ENCODE peak calls at places on chromosomes 16 and 17, in five cellular contexts. One of them, this sample, is unnamed.

GRCh38 chr17:59790936-59791335 is 83.5 kb downstream of the VMP1 start:
- DNase-seq in mammary epithelial cell: no peak
- DNase-seq in effector memory CD4-positive, alpha-beta T cell: no peak
- DNase-seq in MV-4-11: peak
- DNase-seq in lower leg skin: peak
- DNase-seq in this sample: no peak

GRCh38 chr17:40315678-40316570 is 6.9 kb downstream of the RARA start:
- DNase-seq in mammary epithelial cell: no peak
- DNase-seq in effector memory CD4-positive, alpha-beta T cell: no peak
- DNase-seq in MV-4-11: no peak
- DNase-seq in lower leg skin: no peak
- DNase-seq in this sample: no peak

GRCh38 chr16:88504489-88505404 is 51.7 kb downstream of the ZFPM1 start:
- DNase-seq in mammary epithelial cell: no peak
- DNase-seq in effector memory CD4-positive, alpha-beta T cell: no peak
- DNase-seq in MV-4-11: no peak
- DNase-seq in lower leg skin: no peak
- DNase-seq in this sample: no peak

GRCh38 chr17:83083368-83084201 is 4.2 kb downstream of the METRNL start:
- DNase-seq in mammary epithelial cell: peak
- DNase-seq in effector memory CD4-positive, alpha-beta T cell: peak
- DNase-seq in MV-4-11: peak
- DNase-seq in lower leg skin: peak
- DNase-seq in this sample: peak

GRCh38 chr17:61402978-61403845 is 3.6 kb downstream of the TBX2 start:
- DNase-seq in mammary epithelial cell: no peak
- DNase-seq in effector memory CD4-positive, alpha-beta T cell: no peak
- DNase-seq in MV-4-11: no peak
- DNase-seq in lower leg skin: no peak
- DNase-seq in this sample: no peak

GRCh38 chr17:8851600-8851999 is 15.9 kb downstream of the PIK3R6 start:
- DNase-seq in mammary epithelial cell: no peak
- DNase-seq in effector memory CD4-positive, alpha-beta T cell: no peak
- DNase-seq in MV-4-11: no peak
- DNase-seq in lower leg skin: no peak
- DNase-seq in this sample: no peak

GRCh38 chr17:21458036-21458435 is 81.9 kb downstream of the KCNJ12 start:
- DNase-seq in mammary epithelial cell: no peak
- DNase-seq in effector memory CD4-positive, alpha-beta T cell: no peak
- DNase-seq in MV-4-11: no peak
- DNase-seq in lower leg skin: no peak
- DNase-seq in this sample: no peak

GRCh38 chr16:69131167-69131748 is 1.1 kb downstream of the CHTF8 start:
- DNase-seq in mammary epithelial cell: no peak
- DNase-seq in effector memory CD4-positive, alpha-beta T cell: no peak
- DNase-seq in MV-4-11: peak
- DNase-seq in lower leg skin: no peak
- DNase-seq in this sample: peak

GRCh38 chr17:62676231-62676943 is 48.9 kb downstream of the MRC2 start:
- DNase-seq in mammary epithelial cell: no peak
- DNase-seq in effector memory CD4-positive, alpha-beta T cell: no peak
- DNase-seq in MV-4-11: no peak
- DNase-seq in lower leg skin: no peak
- DNase-seq in this sample: no peak

GRCh38 chr16:48501516-48502377 is 108.2 kb downstream of the N4BP1 start:
- DNase-seq in mammary epithelial cell: no peak
- DNase-seq in effector memory CD4-positive, alpha-beta T cell: no peak
- DNase-seq in MV-4-11: no peak
- DNase-seq in lower leg skin: no peak
- DNase-seq in this sample: no peak

GRCh38 chr17:74744714-74745547 is 3.5 kb upstream of the NHERF1 start:
- DNase-seq in mammary epithelial cell: peak
- DNase-seq in effector memory CD4-positive, alpha-beta T cell: peak
- DNase-seq in MV-4-11: peak
- DNase-seq in lower leg skin: peak
- DNase-seq in this sample: no peak

GRCh38 chr17:49435630-49436029 is 20.9 kb upstream of the PHB1 start:
- DNase-seq in mammary epithelial cell: no peak
- DNase-seq in effector memory CD4-positive, alpha-beta T cell: no peak
- DNase-seq in MV-4-11: no peak
- DNase-seq in lower leg skin: no peak
- DNase-seq in this sample: no peak

GRCh38 chr17:64547354-64547753 is 40.6 kb downstream of the CEP95 start:
- DNase-seq in mammary epithelial cell: no peak
- DNase-seq in effector memory CD4-positive, alpha-beta T cell: no peak
- DNase-seq in MV-4-11: no peak
- DNase-seq in lower leg skin: no peak
- DNase-seq in this sample: no peak

GRCh38 chr16:28623172-28623711 is 13.4 kb upstream of the SULT1A1 start:
- DNase-seq in mammary epithelial cell: peak
- DNase-seq in effector memory CD4-positive, alpha-beta T cell: no peak
- DNase-seq in MV-4-11: no peak
- DNase-seq in lower leg skin: no peak
- DNase-seq in this sample: peak

GRCh38 chr17:63881935-63882601 is at the start of gene GH2:
- DNase-seq in mammary epithelial cell: peak
- DNase-seq in effector memory CD4-positive, alpha-beta T cell: peak
- DNase-seq in MV-4-11: no peak
- DNase-seq in lower leg skin: peak
- DNase-seq in this sample: no peak

GRCh38 chr16:6081320-6081976 is 983.9 kb upstream of the EEF2KMT start:
- DNase-seq in mammary epithelial cell: peak
- DNase-seq in effector memory CD4-positive, alpha-beta T cell: no peak
- DNase-seq in MV-4-11: peak
- DNase-seq in lower leg skin: no peak
- DNase-seq in this sample: no peak

GRCh38 chr17:14198013-14198412 is 38.6 kb downstream of the CDRT15 start:
- DNase-seq in mammary epithelial cell: no peak
- DNase-seq in effector memory CD4-positive, alpha-beta T cell: no peak
- DNase-seq in MV-4-11: no peak
- DNase-seq in lower leg skin: no peak
- DNase-seq in this sample: no peak

GRCh38 chr17:57900991-57901743 is 51.3 kb upstream of the MRPS23 start:
- DNase-seq in mammary epithelial cell: peak
- DNase-seq in effector memory CD4-positive, alpha-beta T cell: no peak
- DNase-seq in MV-4-11: no peak
- DNase-seq in lower leg skin: peak
- DNase-seq in this sample: no peak

GRCh38 chr17:40130352-40131042 is 8.7 kb downstream of the MSL1 start:
- DNase-seq in mammary epithelial cell: no peak
- DNase-seq in effector memory CD4-positive, alpha-beta T cell: no peak
- DNase-seq in MV-4-11: peak
- DNase-seq in lower leg skin: no peak
- DNase-seq in this sample: peak

GRCh38 chr17:47934856-47935255 is 6.5 kb upstream of the PNPO start:
- DNase-seq in mammary epithelial cell: peak
- DNase-seq in effector memory CD4-positive, alpha-beta T cell: no peak
- DNase-seq in MV-4-11: peak
- DNase-seq in lower leg skin: no peak
- DNase-seq in this sample: no peak

GRCh38 chr17:76151896-76152454 is 10.9 kb upstream of the FOXJ1 start:
- DNase-seq in mammary epithelial cell: no peak
- DNase-seq in effector memory CD4-positive, alpha-beta T cell: no peak
- DNase-seq in MV-4-11: no peak
- DNase-seq in lower leg skin: no peak
- DNase-seq in this sample: no peak

GRCh38 chr17:78168906-78169793 is 769 bp downstream of the SYNGR2 start:
- DNase-seq in mammary epithelial cell: peak
- DNase-seq in effector memory CD4-positive, alpha-beta T cell: peak
- DNase-seq in MV-4-11: no peak
- DNase-seq in lower leg skin: no peak
- DNase-seq in this sample: no peak

GRCh38 chr16:81521141-81521626 is 76.6 kb downstream of the CMIP start:
- DNase-seq in mammary epithelial cell: no peak
- DNase-seq in effector memory CD4-positive, alpha-beta T cell: peak
- DNase-seq in MV-4-11: peak
- DNase-seq in lower leg skin: no peak
- DNase-seq in this sample: no peak

GRCh38 chr16:57740423-57741071 is 5.0 kb downstream of the KATNB1 start:
- DNase-seq in mammary epithelial cell: peak
- DNase-seq in effector memory CD4-positive, alpha-beta T cell: no peak
- DNase-seq in MV-4-11: no peak
- DNase-seq in lower leg skin: no peak
- DNase-seq in this sample: no peak

GRCh38 chr17:32518856-32519768 is 32.3 kb downstream of the CDK5R1 start:
- DNase-seq in mammary epithelial cell: peak
- DNase-seq in effector memory CD4-positive, alpha-beta T cell: peak
- DNase-seq in MV-4-11: no peak
- DNase-seq in lower leg skin: no peak
- DNase-seq in this sample: no peak

GRCh38 chr17:28115046-28115445 is 72.6 kb downstream of the NLK start:
- DNase-seq in mammary epithelial cell: no peak
- DNase-seq in effector memory CD4-positive, alpha-beta T cell: no peak
- DNase-seq in MV-4-11: no peak
- DNase-seq in lower leg skin: no peak
- DNase-seq in this sample: no peak

GRCh38 chr16:15055141-15056053 is 477 bp downstream of the NTAN1 start:
- DNase-seq in mammary epithelial cell: peak
- DNase-seq in effector memory CD4-positive, alpha-beta T cell: no peak
- DNase-seq in MV-4-11: peak
- DNase-seq in lower leg skin: peak
- DNase-seq in this sample: no peak

GRCh38 chr16:81174644-81175324 is 63.7 kb upstream of the BCO1 start:
- DNase-seq in mammary epithelial cell: peak
- DNase-seq in effector memory CD4-positive, alpha-beta T cell: no peak
- DNase-seq in MV-4-11: no peak
- DNase-seq in lower leg skin: no peak
- DNase-seq in this sample: no peak

GRCh38 chr16:58269526-58269925 is 25.3 kb downstream of the PRSS54 start:
- DNase-seq in mammary epithelial cell: no peak
- DNase-seq in effector memory CD4-positive, alpha-beta T cell: no peak
- DNase-seq in MV-4-11: no peak
- DNase-seq in lower leg skin: no peak
- DNase-seq in this sample: no peak

GRCh38 chr17:74218436-74218835 is 5.1 kb downstream of the TTYH2 start:
- DNase-seq in mammary epithelial cell: no peak
- DNase-seq in effector memory CD4-positive, alpha-beta T cell: no peak
- DNase-seq in MV-4-11: no peak
- DNase-seq in lower leg skin: no peak
- DNase-seq in this sample: no peak

GRCh38 chr16:11384184-11384955 is 39.1 kb downstream of the RMI2 start:
- DNase-seq in mammary epithelial cell: no peak
- DNase-seq in effector memory CD4-positive, alpha-beta T cell: no peak
- DNase-seq in MV-4-11: no peak
- DNase-seq in lower leg skin: no peak
- DNase-seq in this sample: no peak

GRCh38 chr17:46995841-46996571 is 17.0 kb upstream of the RPRML start:
- DNase-seq in mammary epithelial cell: peak
- DNase-seq in effector memory CD4-positive, alpha-beta T cell: no peak
- DNase-seq in MV-4-11: no peak
- DNase-seq in lower leg skin: no peak
- DNase-seq in this sample: no peak

GRCh38 chr17:76949913-76950695 is 81.9 kb downstream of the MGAT5B start:
- DNase-seq in mammary epithelial cell: no peak
- DNase-seq in effector memory CD4-positive, alpha-beta T cell: no peak
- DNase-seq in MV-4-11: no peak
- DNase-seq in lower leg skin: no peak
- DNase-seq in this sample: no peak

GRCh38 chr16:85286066-85286712 is 173.9 kb upstream of the CIBAR2 start:
- DNase-seq in mammary epithelial cell: peak
- DNase-seq in effector memory CD4-positive, alpha-beta T cell: no peak
- DNase-seq in MV-4-11: no peak
- DNase-seq in lower leg skin: peak
- DNase-seq in this sample: no peak

GRCh38 chr16:60166111-60166510 is 1432.0 kb upstream of the GOT2 start:
- DNase-seq in mammary epithelial cell: peak
- DNase-seq in effector memory CD4-positive, alpha-beta T cell: no peak
- DNase-seq in MV-4-11: no peak
- DNase-seq in lower leg skin: no peak
- DNase-seq in this sample: no peak

GRCh38 chr17:67386965-67387551 is 10.0 kb downstream of the PITPNC1 start:
- DNase-seq in mammary epithelial cell: peak
- DNase-seq in effector memory CD4-positive, alpha-beta T cell: peak
- DNase-seq in MV-4-11: peak
- DNase-seq in lower leg skin: no peak
- DNase-seq in this sample: no peak

GRCh38 chr16:87608400-87608985 is 6.2 kb downstream of the JPH3 start:
- DNase-seq in mammary epithelial cell: peak
- DNase-seq in effector memory CD4-positive, alpha-beta T cell: no peak
- DNase-seq in MV-4-11: peak
- DNase-seq in lower leg skin: no peak
- DNase-seq in this sample: no peak

This sample was measured in GF-D8.